ENCODE peak calls at places on chromosomes 5 and 9, in six cellular contexts. S, A, Z, Q, D and W are unnamed samples.

GRCh38 chr5:131226899-131227298 is 37.0 kb upstream of the CDC42SE2 start:
- DNase-seq in S (no peak), A (no peak), Z (no peak), Q (no peak), D (no peak), W (no peak)

GRCh38 chr9:126979461-126979860 is 64.9 kb downstream of the RALGPS1 start:
- DNase-seq in S (no peak), A (no peak), Z (no peak), Q (no peak), D (no peak), W (no peak)

GRCh38 chr5:111694183-111694582 is 62.8 kb downstream of the NREP start:
- DNase-seq in S (no peak), A (no peak), Z (peak), Q (peak), D (peak), W (no peak)

GRCh38 chr5:14181299-14181968 is 38.3 kb downstream of the TRIO start:
- DNase-seq in S (no peak), A (no peak), Z (no peak), Q (no peak), D (no peak), W (no peak)

GRCh38 chr9:131799177-131799823 is 59.4 kb upstream of the RAPGEF1 start:
- DNase-seq in S (no peak), A (peak), Z (no peak), Q (peak), D (peak), W (no peak)

GRCh38 chr5:176810084-176810597 is at the start of gene UNC5A:
- DNase-seq in S (no peak), A (peak), Z (no peak), Q (peak), D (peak), W (no peak)

GRCh38 chr5:142819292-142819691 is 49.1 kb downstream of the ARHGAP26 start:
- DNase-seq in S (no peak), A (no peak), Z (no peak), Q (peak), D (no peak), W (no peak)

GRCh38 chr5:139517683-139518564 is 35.4 kb upstream of the STING1 start:
- DNase-seq in S (peak), A (peak), Z (peak), Q (peak), D (peak), W (peak)

GRCh38 chr9:95025213-95026170 is 292.0 kb downstream of the FANCC start:
- DNase-seq in S (peak), A (peak), Z (peak), Q (peak), D (peak), W (no peak)

GRCh38 chr5:112703866-112704820 is 33.5 kb upstream of the APC start:
- DNase-seq in S (no peak), A (peak), Z (no peak), Q (peak), D (peak), W (no peak)

GRCh38 chr9:96500696-96501660 is 51.0 kb downstream of the HABP4 start:
- DNase-seq in S (no peak), A (no peak), Z (peak), Q (peak), D (peak), W (no peak)

GRCh38 chr5:96966801-96967200 is 30.9 kb downstream of the LNPEP start:
- DNase-seq in S (no peak), A (no peak), Z (no peak), Q (no peak), D (no peak), W (no peak)

GRCh38 chr5:423626-424258 is 19.2 kb upstream of the EXOC3 start:
- DNase-seq in S (no peak), A (no peak), Z (no peak), Q (no peak), D (no peak), W (no peak)

GRCh38 chr5:147483197-147483790 is 26.6 kb downstream of the DPYSL3 start:
- DNase-seq in S (no peak), A (no peak), Z (no peak), Q (peak), D (no peak), W (no peak)

GRCh38 chr5:35228304-35228703 is 2.0 kb downstream of the PRLR start:
- DNase-seq in S (no peak), A (no peak), Z (no peak), Q (no peak), D (no peak), W (no peak)

GRCh38 chr5:32710335-32710858 is 724 bp upstream of the NPR3 start:
- DNase-seq in S (peak), A (peak), Z (no peak), Q (peak), D (no peak), W (no peak)

GRCh38 chr5:166369817-166370216 is 1921.6 kb upstream of the WWC1 start:
- DNase-seq in S (no peak), A (no peak), Z (no peak), Q (no peak), D (no peak), W (no peak)

GRCh38 chr9:118961857-118962256 is 407.4 kb downstream of the BRINP1 start:
- DNase-seq in S (no peak), A (no peak), Z (peak), Q (peak), D (peak), W (no peak)

GRCh38 chr9:112820886-112821285 is 69.8 kb downstream of the SLC46A2 start:
- DNase-seq in S (no peak), A (no peak), Z (peak), Q (peak), D (peak), W (no peak)

GRCh38 chr9:125789196-125789595 is 42.0 kb downstream of the PBX3 start:
- DNase-seq in S (no peak), A (no peak), Z (no peak), Q (no peak), D (no peak), W (no peak)

GRCh38 chr5:144189800-144190429 is 19.2 kb downstream of the KCTD16 start:
- DNase-seq in S (no peak), A (no peak), Z (peak), Q (peak), D (peak), W (no peak)

GRCh38 chr9:22829236-22829635 is 382.6 kb downstream of the DMRTA1 start:
- DNase-seq in S (no peak), A (no peak), Z (no peak), Q (no peak), D (no peak), W (no peak)

GRCh38 chr9:107513464-107514092 is 24.0 kb upstream of the KLF4 start:
- DNase-seq in S (no peak), A (no peak), Z (no peak), Q (no peak), D (no peak), W (no peak)

GRCh38 chr5:16936150-16937022 is at the start of gene MYO10:
- DNase-seq in S (peak), A (peak), Z (no peak), Q (peak), D (peak), W (peak)

GRCh38 chr5:127840198-127840524 is 137.0 kb downstream of the CCDC192 start:
- DNase-seq in S (no peak), A (no peak), Z (no peak), Q (no peak), D (no peak), W (no peak)

GRCh38 chr5:174418809-174419522 is 305.4 kb upstream of the MSX2 start:
- DNase-seq in S (no peak), A (peak), Z (no peak), Q (no peak), D (no peak), W (no peak)

GRCh38 chr9:127921592-127922120 is 4.8 kb upstream of the ST6GALNAC4 start:
- DNase-seq in S (peak), A (peak), Z (no peak), Q (peak), D (no peak), W (peak)

GRCh38 chr9:85521331-85522197 is 220.2 kb downstream of the AGTPBP1 start:
- DNase-seq in S (no peak), A (peak), Z (no peak), Q (no peak), D (peak), W (no peak)

GRCh38 chr5:58411372-58411771 is 48.5 kb downstream of the PLK2 start:
- DNase-seq in S (no peak), A (no peak), Z (no peak), Q (no peak), D (no peak), W (no peak)

GRCh38 chr5:108093186-108093585 is 288.7 kb downstream of the FBXL17 start:
- DNase-seq in S (no peak), A (no peak), Z (no peak), Q (peak), D (peak), W (no peak)

GRCh38 chr9:23663536-23663935 is 162.5 kb downstream of the ELAVL2 start:
- DNase-seq in S (no peak), A (no peak), Z (no peak), Q (no peak), D (no peak), W (no peak)

GRCh38 chr5:9715891-9716335 is 85.8 kb upstream of the TAS2R1 start:
- DNase-seq in S (no peak), A (no peak), Z (no peak), Q (no peak), D (peak), W (no peak)

GRCh38 chr9:30711591-30711990 is 1672.9 kb upstream of the ACO1 start:
- DNase-seq in S (no peak), A (no peak), Z (no peak), Q (no peak), D (no peak), W (no peak)

GRCh38 chr5:19655587-19655986 is 332.4 kb downstream of the CDH18 start:
- DNase-seq in S (no peak), A (no peak), Z (no peak), Q (no peak), D (no peak), W (no peak)

GRCh38 chr5:1537166-1538154 is 13.7 kb upstream of the LPCAT1 start:
- DNase-seq in S (peak), A (no peak), Z (no peak), Q (no peak), D (no peak), W (no peak)

GRCh38 chr5:140244525-140245025 is 58.3 kb downstream of the PFDN1 start:
- DNase-seq in S (peak), A (peak), Z (no peak), Q (peak), D (peak), W (peak)

GRCh38 chr5:167964529-167964928 is 326.9 kb upstream of the WWC1 start:
- DNase-seq in S (no peak), A (no peak), Z (no peak), Q (no peak), D (no peak), W (no peak)

GRCh38 chr9:13688990-13689600 is 409.6 kb upstream of the MPDZ start:
- DNase-seq in S (no peak), A (no peak), Z (no peak), Q (peak), D (peak), W (no peak)
- TF ChIP-seq CTCF in S (peak), A (peak), Z (no peak), Q (peak), D (peak), W (no peak)

GRCh38 chr9:129822825-129823162 is 1.1 kb downstream of the TOR1A start:
- DNase-seq in S (no peak), A (no peak), Z (no peak), Q (peak), D (peak), W (no peak)

GRCh38 chr9:129826344-129826743 is 2.4 kb upstream of the TOR1A start:
- DNase-seq in S (no peak), A (no peak), Z (no peak), Q (peak), D (peak), W (no peak)

GRCh38 chr9:129826759-129827158 is 2.8 kb upstream of the TOR1A start:
- DNase-seq in S (no peak), A (no peak), Z (no peak), Q (no peak), D (no peak), W (no peak)

GRCh38 chr9:129823163-129823933 is 588 bp downstream of the TOR1A start:
- DNase-seq in S (no peak), A (no peak), Z (no peak), Q (peak), D (peak), W (no peak)

DNA sequence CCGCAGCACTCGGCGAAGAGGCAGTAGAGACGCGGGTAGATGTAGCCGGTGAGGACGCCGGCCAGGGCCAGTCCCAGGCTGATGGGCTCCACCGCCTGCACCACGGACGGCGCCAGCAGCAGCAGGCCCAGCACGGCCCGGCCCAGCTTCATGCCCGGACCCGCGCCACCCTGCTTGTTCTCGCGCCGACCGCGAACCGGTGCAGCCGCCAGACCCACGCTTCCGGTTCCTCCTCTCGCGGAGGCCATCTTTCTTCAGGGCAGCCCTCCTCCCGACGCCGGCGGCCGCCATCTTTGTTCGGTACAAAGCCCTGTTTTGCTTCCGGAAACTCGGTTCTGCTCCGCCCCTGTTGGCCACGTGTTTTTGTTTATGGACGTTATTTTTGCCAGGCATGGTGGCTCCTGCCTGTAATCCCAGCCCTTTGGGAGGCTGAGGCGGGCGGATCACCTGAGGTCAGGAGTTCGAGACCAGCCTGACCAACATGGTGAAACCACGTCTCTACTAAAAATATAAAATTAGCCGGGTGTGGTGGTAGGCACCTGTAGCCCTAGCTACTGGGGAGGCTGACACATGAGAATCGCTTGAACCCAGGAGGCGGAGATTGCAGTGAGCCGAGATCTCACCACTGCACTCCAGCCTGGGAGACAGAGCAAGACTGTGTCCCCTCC is at the start of gene TOR1A:
- DNase-seq in S (peak), A (peak), Z (peak), Q (peak), D (peak), W (peak)
- TF ChIP-seq CTCF in S (peak), A (no peak), Z (no peak), Q (no peak), D (no peak), W (no peak)

DNA sequence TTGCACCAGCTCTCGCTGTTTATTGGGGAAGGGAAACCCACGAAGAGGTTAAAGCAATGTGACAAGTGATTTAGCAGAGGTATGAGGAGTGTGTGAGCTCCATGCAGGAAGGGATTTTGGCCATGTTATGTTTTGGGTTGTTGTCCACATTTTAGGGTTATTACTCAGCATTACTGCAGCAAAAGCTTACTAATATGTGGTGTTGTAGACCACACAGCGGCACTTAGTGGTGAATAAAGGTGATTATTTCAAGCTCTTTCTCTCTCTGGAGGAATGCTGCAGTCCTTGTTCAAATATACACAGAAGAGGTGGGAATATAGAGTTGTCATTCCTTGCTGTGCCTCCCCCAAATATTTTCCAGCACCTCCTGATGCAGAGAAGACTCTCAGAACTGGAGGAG is 29.7 kb upstream of the AKNA start:
- DNase-seq in S (no peak), A (no peak), Z (peak), Q (peak), D (peak), W (no peak)
- TF ChIP-seq CTCF in S (peak), A (no peak), Z (peak), Q (peak), D (peak), W (no peak)

GRCh38 chr9:123072407-123072995 is 39.0 kb downstream of the GPR21 start:
- DNase-seq in S (no peak), A (no peak), Z (no peak), Q (no peak), D (no peak), W (no peak)

GRCh38 chr9:123073441-123073840 is 40.0 kb downstream of the GPR21 start:
- DNase-seq in S (no peak), A (no peak), Z (no peak), Q (no peak), D (no peak), W (no peak)

GRCh38 chr9:123074627-123075026 is 41.2 kb downstream of the GPR21 start:
- DNase-seq in S (no peak), A (no peak), Z (no peak), Q (no peak), D (peak), W (no peak)

GRCh38 chr9:123070210-123070609 is 36.7 kb downstream of the GPR21 start:
- DNase-seq in S (no peak), A (no peak), Z (no peak), Q (peak), D (no peak), W (no peak)

GRCh38 chr9:123073991-123074422 is 40.5 kb downstream of the GPR21 start:
- DNase-seq in S (no peak), A (no peak), Z (peak), Q (peak), D (peak), W (no peak)
- TF ChIP-seq CTCF in S (no peak), A (no peak), Z (peak), Q (peak), D (peak), W (no peak)